ENCODE peak calls at places on chromosomes 2 and 18, in eight cellular contexts. P is lower lobe of right lung, S is right lobe of liver, I is uterus, J is ascending aorta, L is ovary, K is left lung, Y is IMR-90. R is an unnamed sample.

GRCh38 chr2:102256281-102256680 is 55.1 kb upstream of the IL1RL1 start:
- DNase-seq in P (no peak), S (no peak), I (no peak), J (no peak), L (no peak), K (no peak), Y (no peak), R (no peak)

GRCh38 chr2:99827296-99827999 is 314.9 kb downstream of the AFF3 start:
- DNase-seq in P (no peak), S (no peak), I (no peak), J (no peak), L (no peak), K (no peak), Y (no peak), R (no peak)

GRCh38 chr2:188039307-188039706 is 252.4 kb upstream of the GULP1 start:
- DNase-seq in P (no peak), S (no peak), I (no peak), J (no peak), L (no peak), K (no peak), Y (no peak), R (no peak)

GRCh38 chr2:460861-461260 is 173.0 kb upstream of the ALKAL2 start:
- DNase-seq in P (no peak), S (no peak), I (no peak), J (no peak), L (no peak), K (no peak), Y (no peak), R (no peak)

GRCh38 chr18:12121175-12122095 is 27.8 kb downstream of the ANKRD62 start:
- DNase-seq in P (no peak), S (no peak), I (no peak), J (no peak), L (no peak), K (no peak), Y (peak), R (peak)

GRCh38 chr2:60247471-60247870 is 306.0 kb downstream of the BCL11A start:
- DNase-seq in P (no peak), S (no peak), I (no peak), J (no peak), L (no peak), K (no peak), Y (no peak), R (no peak)

GRCh38 chr2:190499976-190500588 is 34.4 kb downstream of the NEMP2 start:
- DNase-seq in P (no peak), S (peak), I (no peak), J (no peak), L (no peak), K (no peak), Y (peak), R (no peak)

GRCh38 chr2:68414862-68415261 is 49.8 kb downstream of the PLEK start:
- DNase-seq in P (no peak), S (no peak), I (no peak), J (no peak), L (no peak), K (no peak), Y (no peak), R (no peak)

GRCh38 chr2:102081600-102081999 is 60.9 kb upstream of the IL1R1 start:
- DNase-seq in P (no peak), S (no peak), I (no peak), J (no peak), L (no peak), K (no peak), Y (no peak), R (no peak)

GRCh38 chr2:60118917-60119316 is 434.5 kb downstream of the BCL11A start:
- DNase-seq in P (no peak), S (no peak), I (no peak), J (no peak), L (no peak), K (no peak), Y (no peak), R (no peak)

GRCh38 chr2:168246072-168246482 is 1.3 kb downstream of the STK39 start:
- DNase-seq in P (no peak), S (no peak), I (no peak), J (no peak), L (no peak), K (no peak), Y (no peak), R (no peak)

DNA sequence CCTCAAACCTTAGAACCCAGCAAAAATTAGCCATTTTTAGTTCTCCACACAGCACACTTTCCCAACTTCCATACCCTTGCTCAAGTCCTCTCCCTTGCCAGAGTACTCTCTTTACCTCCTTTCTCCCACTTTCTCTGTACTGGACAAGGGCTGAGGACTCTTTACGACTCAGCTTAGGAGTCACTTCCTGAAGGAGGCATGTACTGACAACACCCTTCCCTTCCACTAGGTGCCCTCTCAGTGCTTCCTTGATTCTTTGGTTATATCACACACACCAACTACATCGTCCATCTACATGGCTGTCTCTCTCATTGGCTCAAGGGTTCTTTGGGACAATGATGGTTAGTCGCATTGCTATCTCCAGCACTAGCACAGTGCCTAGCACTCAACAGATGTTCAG is 5.2 kb upstream of the C18orf63 start:
- DNase-seq in P (no peak), S (no peak), I (no peak), J (no peak), L (no peak), K (no peak), Y (peak), R (peak)
- TF ChIP-seq CTCF in P (peak), S (peak), I (no peak), J (peak), L (no peak), K (no peak), Y (peak), R (peak)

GRCh38 chr2:121282800-121283382 is 2.1 kb downstream of the TFCP2L1 start:
- DNase-seq in P (no peak), S (no peak), I (no peak), J (no peak), L (no peak), K (no peak), Y (no peak), R (no peak)

GRCh38 chr2:121281107-121281506 is 3.9 kb downstream of the TFCP2L1 start:
- DNase-seq in P (no peak), S (no peak), I (no peak), J (no peak), L (no peak), K (no peak), Y (no peak), R (no peak)

GRCh38 chr2:121279476-121279875 is 5.5 kb downstream of the TFCP2L1 start:
- DNase-seq in P (no peak), S (peak), I (no peak), J (no peak), L (no peak), K (no peak), Y (no peak), R (no peak)

GRCh38 chr2:121283670-121284245 is 1.2 kb downstream of the TFCP2L1 start:
- DNase-seq in P (no peak), S (no peak), I (no peak), J (no peak), L (no peak), K (no peak), Y (no peak), R (no peak)

DNA sequence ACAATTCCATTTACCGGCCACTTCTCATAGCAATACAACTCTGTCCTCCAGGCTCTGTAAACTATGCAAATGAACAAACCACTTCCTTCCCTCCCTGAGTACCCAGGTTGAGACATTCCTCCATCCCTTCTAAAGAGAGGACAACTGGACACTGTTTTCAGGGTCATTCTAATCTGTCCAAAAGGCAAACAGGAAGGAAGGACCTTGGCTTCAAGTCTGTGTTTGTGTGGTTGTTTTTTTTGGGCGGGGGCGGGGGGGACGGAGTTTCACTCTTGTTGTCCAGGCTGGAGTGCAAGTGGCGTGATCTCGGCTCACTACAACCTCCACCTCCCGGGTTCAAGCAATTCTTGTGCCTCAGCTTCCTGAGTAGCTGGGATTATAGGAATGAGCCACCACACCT is 3.3 kb downstream of the TFCP2L1 start:
- DNase-seq in P (no peak), S (no peak), I (no peak), J (no peak), L (no peak), K (no peak), Y (no peak), R (no peak)
- H3K4me3 ChIP-seq in P (no peak), S (no peak), I (no peak), J (no peak), L (no peak), K (no peak), Y (no peak), R (no peak)

GRCh38 chr2:220463876-220464275 is 836.4 kb downstream of the SLC4A3 start:
- DNase-seq in P (no peak), S (no peak), I (no peak), J (no peak), L (no peak), K (no peak), Y (no peak), R (no peak)

GRCh38 chr2:220455389-220455788 is 828.0 kb downstream of the SLC4A3 start:
- DNase-seq in P (no peak), S (no peak), I (no peak), J (no peak), L (no peak), K (no peak), Y (peak), R (no peak)

GRCh38 chr2:220458051-220458450 is 830.6 kb downstream of the SLC4A3 start:
- DNase-seq in P (no peak), S (no peak), I (no peak), J (no peak), L (no peak), K (no peak), Y (no peak), R (no peak)

GRCh38 chr2:220465700-220466099 is 838.3 kb downstream of the SLC4A3 start:
- DNase-seq in P (no peak), S (no peak), I (no peak), J (no peak), L (no peak), K (no peak), Y (no peak), R (no peak)

DNA sequence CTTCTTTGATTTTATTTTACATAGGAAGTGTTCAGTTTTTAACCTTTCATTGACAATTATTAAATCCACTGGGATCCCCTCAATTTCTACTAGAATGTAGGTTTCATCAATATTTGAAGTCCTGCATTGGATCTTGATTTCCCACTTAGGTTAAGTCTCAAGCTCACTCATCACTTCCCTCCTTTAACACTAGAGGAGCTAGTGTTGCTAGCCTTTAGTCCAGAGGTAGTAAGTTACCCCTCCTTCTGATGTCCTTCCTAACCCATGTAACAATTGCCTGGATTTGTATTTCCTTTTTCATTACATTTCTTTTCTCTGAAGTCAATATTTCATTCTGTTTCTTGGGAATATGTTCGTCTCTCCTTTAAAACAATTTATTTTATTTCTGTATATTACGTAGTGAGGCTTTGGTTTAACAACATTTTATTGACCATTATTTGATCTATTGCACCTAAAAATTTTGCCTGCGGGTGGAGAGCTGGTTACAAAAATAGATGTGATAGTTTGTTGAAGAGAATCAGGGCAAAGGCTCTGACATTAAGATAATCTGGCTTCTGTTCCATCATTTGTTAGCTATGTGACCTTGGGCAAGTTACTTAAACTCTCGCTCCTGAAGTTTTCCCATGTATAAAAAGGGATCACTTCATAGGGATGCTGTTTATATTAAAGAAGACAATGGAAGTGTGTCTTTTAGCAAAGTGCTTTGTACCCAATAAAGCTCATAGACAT is 833.0 kb downstream of the SLC4A3 start:
- DNase-seq in P (no peak), S (no peak), I (no peak), J (no peak), L (no peak), K (no peak), Y (peak), R (no peak)
- TF ChIP-seq CTCF in P (no peak), S (no peak), I (no peak), J (no peak), L (no peak), K (no peak), Y (no peak), R (peak)

DNA sequence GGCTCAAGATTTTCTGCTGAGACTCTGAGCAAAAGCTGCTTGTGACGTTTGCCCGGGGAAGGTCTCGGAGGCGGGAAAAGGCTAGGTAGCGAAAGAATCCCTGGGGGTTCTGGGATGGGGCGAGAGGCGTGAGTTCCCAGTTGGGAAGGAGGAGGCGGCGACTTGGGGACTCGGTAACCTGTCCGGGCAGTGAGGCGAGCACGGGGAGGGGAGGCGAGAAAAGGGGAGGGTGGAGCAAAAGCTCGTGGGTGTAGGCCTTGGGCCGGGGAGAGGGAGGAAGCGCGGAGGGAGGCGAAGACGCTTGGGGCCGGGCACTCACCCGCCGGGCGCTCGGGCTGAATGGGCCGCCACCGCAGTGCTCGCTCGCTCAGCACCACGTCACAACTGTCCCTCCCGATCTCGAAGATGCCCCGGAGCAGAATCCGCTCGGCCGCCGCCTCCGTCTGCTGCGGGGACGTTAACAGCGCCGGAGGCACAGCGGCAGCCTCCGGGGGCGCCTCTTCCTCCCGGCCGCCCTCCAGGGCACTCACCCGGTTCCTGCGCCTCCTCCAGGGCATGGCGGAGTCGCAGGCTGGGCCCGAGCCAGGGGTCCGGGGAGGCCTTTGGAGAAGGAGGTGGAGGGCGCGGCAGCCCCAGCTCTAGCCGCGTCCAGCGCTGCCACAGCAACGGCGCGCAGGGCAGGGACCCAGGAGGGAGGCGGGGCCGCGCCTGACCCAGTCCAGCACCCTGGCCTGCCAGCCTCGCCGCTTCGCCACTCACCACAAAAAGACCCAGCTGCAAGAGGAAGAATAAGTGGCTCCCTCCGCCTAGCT is at the start of gene CERKL:
- DNase-seq in P (peak), S (no peak), I (no peak), J (no peak), L (peak), K (peak), Y (peak), R (peak)
- H3K4me3 ChIP-seq in P (peak), S (peak), I (peak), J (peak), L (peak), K (peak), Y (peak), R (peak)

GRCh38 chr2:38443021-38443541 is 66.0 kb upstream of the ATL2 start:
- DNase-seq in P (no peak), S (no peak), I (peak), J (no peak), L (no peak), K (no peak), Y (no peak), R (no peak)

GRCh38 chr2:38448692-38449405 is 71.8 kb upstream of the ATL2 start:
- DNase-seq in P (no peak), S (no peak), I (no peak), J (no peak), L (no peak), K (no peak), Y (no peak), R (no peak)

GRCh38 chr2:38444247-38444646 is 67.2 kb upstream of the ATL2 start:
- DNase-seq in P (no peak), S (no peak), I (no peak), J (no peak), L (no peak), K (no peak), Y (peak), R (no peak)

GRCh38 chr2:38446972-38447561 is 70.0 kb upstream of the ATL2 start:
- DNase-seq in P (no peak), S (no peak), I (no peak), J (no peak), L (no peak), K (no peak), Y (no peak), R (no peak)

GRCh38 chr2:38446418-38446817 is 69.3 kb upstream of the ATL2 start:
- DNase-seq in P (no peak), S (no peak), I (no peak), J (no peak), L (no peak), K (no peak), Y (no peak), R (no peak)
- TF ChIP-seq CTCF in P (no peak), S (peak), I (no peak), J (no peak), L (no peak), K (no peak), Y (no peak), R (peak)

GRCh38 chr18:79186649-79187048 is 117.5 kb downstream of the ATP9B start:
- DNase-seq in P (no peak), S (no peak), I (no peak), J (no peak), L (no peak), K (no peak), Y (no peak), R (no peak)
- H3K4me3 ChIP-seq in P (no peak), S (no peak), I (no peak), J (no peak), L (no peak), K (no peak), Y (no peak), R (no peak)

DNA sequence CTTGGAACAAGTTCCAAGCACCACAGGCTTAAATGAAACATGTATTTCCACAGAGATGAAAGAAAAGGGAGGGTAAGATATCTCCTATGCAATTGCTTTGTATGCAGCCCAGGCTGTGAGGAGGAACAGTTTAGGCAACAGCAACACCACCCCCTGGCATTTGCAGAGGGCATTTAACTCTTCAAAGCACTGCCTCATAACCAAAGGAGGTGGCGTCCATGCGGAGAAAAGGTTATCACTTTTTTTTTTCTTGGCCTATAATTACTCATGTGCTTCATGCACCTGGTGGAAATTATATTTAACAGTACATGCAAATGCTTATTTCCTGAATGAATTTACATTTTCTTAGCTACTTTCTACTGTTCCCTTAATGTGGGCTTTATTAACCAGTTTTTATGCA is 286.0 kb downstream of the LPIN1 start:
- DNase-seq in P (no peak), S (no peak), I (no peak), J (no peak), L (no peak), K (no peak), Y (no peak), R (no peak)
- TF ChIP-seq CTCF in P (no peak), S (no peak), I (no peak), J (no peak), L (no peak), K (no peak), Y (no peak), R (no peak)

DNA sequence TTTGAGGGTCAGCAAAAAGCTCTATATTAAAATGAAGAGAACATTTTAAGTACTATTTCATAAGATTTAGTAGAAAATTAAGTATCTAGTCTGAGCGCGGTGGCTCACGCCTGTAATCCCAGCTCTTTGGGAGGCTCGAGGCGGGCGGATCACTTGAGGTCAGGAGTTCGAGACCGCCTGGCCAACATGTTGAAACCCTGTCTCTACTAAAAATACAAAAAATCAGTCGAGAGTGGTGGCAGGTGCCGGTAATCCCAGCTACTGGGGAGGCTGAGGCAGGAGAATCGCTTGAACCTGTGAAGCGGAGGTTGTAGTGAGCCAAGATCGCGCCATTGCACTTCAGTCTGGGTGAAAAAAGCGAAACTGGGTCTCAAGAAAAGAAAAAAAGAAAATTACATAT is 1.6 kb downstream of the USP14 start:
- DNase-seq in P (no peak), S (no peak), I (no peak), J (no peak), L (no peak), K (no peak), Y (no peak), R (no peak)
- H3K4me3 ChIP-seq in P (no peak), S (no peak), I (no peak), J (peak), L (no peak), K (peak), Y (no peak), R (peak)

GRCh38 chr18:39746201-39746600 is 2180.6 kb upstream of the CELF4 start:
- DNase-seq in P (no peak), S (no peak), I (no peak), J (no peak), L (no peak), K (no peak), Y (peak), R (no peak)

GRCh38 chr18:39742015-39742466 is 2176.4 kb upstream of the CELF4 start:
- DNase-seq in P (no peak), S (no peak), I (no peak), J (no peak), L (no peak), K (no peak), Y (peak), R (no peak)

GRCh38 chr18:39748727-39749126 is 2183.1 kb upstream of the CELF4 start:
- DNase-seq in P (no peak), S (no peak), I (no peak), J (no peak), L (no peak), K (no peak), Y (no peak), R (no peak)

GRCh38 chr18:39737869-39738268 is 2172.3 kb upstream of the CELF4 start:
- DNase-seq in P (no peak), S (no peak), I (no peak), J (no peak), L (no peak), K (no peak), Y (no peak), R (no peak)

DNA sequence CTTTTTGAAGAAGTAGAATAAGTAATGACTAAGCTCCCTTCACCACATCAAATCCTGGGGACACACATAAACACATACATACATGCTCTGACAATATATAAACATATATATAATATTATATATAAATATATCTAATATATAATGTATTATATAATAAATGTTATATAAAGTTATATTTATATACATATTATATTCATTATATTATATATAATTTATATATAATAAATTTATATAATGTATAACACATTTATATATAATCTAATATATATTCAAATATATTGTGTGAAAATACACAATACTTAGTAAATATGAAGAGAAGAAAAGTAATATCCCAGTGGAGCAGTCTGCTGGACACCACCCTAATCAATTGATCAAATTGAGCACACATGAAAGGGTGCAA is 2177.9 kb upstream of the CELF4 start:
- DNase-seq in P (no peak), S (no peak), I (no peak), J (no peak), L (no peak), K (no peak), Y (no peak), R (no peak)
- TF ChIP-seq CTCF in P (no peak), S (no peak), I (no peak), J (no peak), L (no peak), K (no peak), Y (no peak), R (no peak)